ENCODE peak calls at places on chromosomes 4 and X, in six cellular contexts. C is esophagus muscularis mucosa, X is hepatocyte, B is left ventricle myocardium inferior, P is tibial artery, A is H1. H is an unnamed sample.

GRCh38 chr4:149999485-150000074 is 78.7 kb upstream of the DCLK2 start:
- DNase-seq in A (no peak), X (peak), B (no peak), C (no peak), P (no peak), H (peak)

GRCh38 chr4:41709844-41710481 is 38.6 kb downstream of the PHOX2B start:
- DNase-seq in C (no peak), P (no peak), A (no peak), B (no peak), X (peak), H (peak)

GRCh38 chr4:139684351-139684750 is 18.7 kb downstream of the MGST2 start:
- DNase-seq in X (no peak), C (no peak), B (no peak), P (no peak), A (no peak), H (no peak)

GRCh38 chr4:84479663-84480062 is 19.4 kb downstream of the NKX6-1 start:
- DNase-seq in A (no peak), C (no peak), B (no peak), P (no peak), X (no peak), H (no peak)

GRCh38 chrX:134236690-134237362 is at the start of gene CCDC160:
- DNase-seq in X (peak), B (peak), P (peak), C (no peak), A (peak), H (peak)

GRCh38 chr4:54227261-54228063 is 1.6 kb upstream of the PDGFRA start:
- DNase-seq in C (no peak), P (peak), X (peak), A (no peak), B (no peak), H (no peak)

GRCh38 chrX:20067709-20068315 is 48.9 kb downstream of the MAP7D2 start:
- DNase-seq in B (peak), P (peak), X (peak), A (no peak), C (peak), H (peak)

GRCh38 chr4:186606593-186606992 is 51.2 kb upstream of the MTNR1A start:
- DNase-seq in C (no peak), P (no peak), X (peak), A (no peak), B (no peak), H (peak)

GRCh38 chrX:11792461-11793421 is 34.7 kb downstream of the MSL3 start:
- DNase-seq in C (no peak), A (no peak), B (no peak), P (no peak), X (no peak), H (no peak)

GRCh38 chr4:152780267-152780811 is 585 bp downstream of the ARFIP1 start:
- DNase-seq in B (peak), A (no peak), C (no peak), X (peak), P (no peak), H (peak)

GRCh38 chr4:140427104-140427918 is at the start of gene CLGN:
- DNase-seq in P (peak), B (peak), A (peak), X (peak), C (no peak), H (peak)

GRCh38 chrX:55801811-55802210 is 84.3 kb downstream of the RRAGB start:
- DNase-seq in C (no peak), X (no peak), B (no peak), P (no peak), A (no peak), H (no peak)

GRCh38 chr4:25795091-25795490 is 67.7 kb downstream of the SEL1L3 start:
- DNase-seq in X (no peak), P (no peak), B (no peak), A (no peak), C (no peak), H (no peak)

GRCh38 chrX:114165537-114165936 is 418.3 kb upstream of the HTR2C start:
- DNase-seq in B (no peak), C (no peak), A (no peak), P (no peak), X (no peak), H (no peak)

GRCh38 chrX:129665916-129666644 is 11.3 kb upstream of the APLN start:
- DNase-seq in X (no peak), A (no peak), P (peak), C (no peak), B (no peak), H (peak)

GRCh38 chrX:40423299-40423698 is 157.5 kb upstream of the ATP6AP2 start:
- DNase-seq in X (no peak), C (no peak), B (no peak), A (no peak), P (no peak), H (no peak)

GRCh38 chrX:40093586-40093985 is 4.2 kb downstream of the BCOR start:
- DNase-seq in X (no peak), B (no peak), P (no peak), C (no peak), A (no peak), H (no peak)

GRCh38 chr4:18250564-18250963 is 229.0 kb upstream of the LCORL start:
- DNase-seq in B (no peak), X (no peak), A (no peak), C (no peak), P (no peak), H (no peak)

GRCh38 chr4:183765121-183765990 is 106.3 kb downstream of the TRAPPC11 start:
- DNase-seq in A (no peak), B (peak), P (no peak), C (no peak), X (peak), H (no peak)

GRCh38 chr4:55020131-55020530 is 105.3 kb downstream of the KDR start:
- DNase-seq in X (no peak), C (no peak), A (no peak), B (no peak), P (no peak), H (no peak)

GRCh38 chr4:149595500-149595899 is 220.1 kb downstream of the IQCM start:
- DNase-seq in A (no peak), P (no peak), B (no peak), C (no peak), X (no peak), H (no peak)

GRCh38 chr4:180695851-180696250 is 1547.4 kb upstream of the TENM3 start:
- DNase-seq in X (peak), A (no peak), C (no peak), P (no peak), B (no peak), H (no peak)

GRCh38 chr4:137923494-137923893 is 318.7 kb downstream of the SLC7A11 start:
- DNase-seq in C (no peak), B (no peak), X (no peak), A (no peak), P (no peak), H (no peak)

DNA sequence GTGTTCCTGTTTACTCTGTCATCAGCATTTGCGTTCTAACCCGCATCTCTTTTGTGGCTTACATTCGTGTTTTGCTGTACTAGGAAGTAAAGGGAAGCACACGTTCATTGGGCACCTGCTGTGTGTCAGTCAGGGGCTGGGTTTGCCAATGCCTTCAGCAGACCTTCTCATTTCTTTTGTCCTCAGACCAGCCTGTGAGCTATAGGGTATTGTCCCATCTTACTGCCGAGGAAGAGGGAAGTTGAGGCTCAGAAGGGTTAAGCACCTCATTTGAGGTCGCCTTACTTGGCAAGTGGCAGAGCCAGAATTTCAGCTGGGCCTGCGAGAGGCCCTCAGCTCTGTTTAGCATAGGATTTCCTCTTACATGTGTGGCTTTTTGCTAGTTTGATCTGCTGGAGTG is 8.7 kb downstream of the TBC1D14 start:
- DNase-seq in P (no peak), A (no peak), C (no peak), B (no peak), X (no peak), H (no peak)
- H3K27ac ChIP-seq in P (no peak), A (no peak), C (peak), B (peak), X (peak), H (no peak)

DNA sequence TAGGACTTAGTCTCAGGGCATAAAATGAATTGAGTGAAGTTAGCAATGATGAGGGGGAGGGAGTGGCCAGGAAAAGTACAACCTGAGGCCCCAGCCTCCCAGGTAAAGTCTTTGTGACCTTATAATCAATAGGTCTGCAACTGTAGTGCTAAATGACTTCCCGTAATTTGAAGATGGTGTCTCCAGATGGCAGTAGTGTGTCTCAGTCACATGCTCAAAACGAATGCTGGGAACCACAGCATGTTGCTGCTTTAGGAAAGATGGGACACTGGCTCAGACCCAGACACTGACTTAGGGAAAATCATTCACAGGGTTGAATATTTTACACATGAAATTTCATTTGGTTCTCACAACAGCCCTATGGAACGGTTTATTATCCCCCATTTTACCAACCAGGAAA is 10.3 kb downstream of the SRPX2 start:
- DNase-seq in P (no peak), X (peak), C (no peak), A (no peak), B (no peak), H (no peak)
- TF ChIP-seq CTCF in P (no peak), X (peak), C (no peak), A (peak), B (no peak), H (no peak)

GRCh38 chr4:83138979-83139378 is 24.4 kb upstream of the PLAC8 start:
- DNase-seq in X (no peak), B (no peak), P (no peak), C (no peak), A (no peak), H (no peak)
- H3K27ac ChIP-seq in X (peak), B (no peak), P (no peak), C (no peak), A (no peak), H (no peak)

DNA sequence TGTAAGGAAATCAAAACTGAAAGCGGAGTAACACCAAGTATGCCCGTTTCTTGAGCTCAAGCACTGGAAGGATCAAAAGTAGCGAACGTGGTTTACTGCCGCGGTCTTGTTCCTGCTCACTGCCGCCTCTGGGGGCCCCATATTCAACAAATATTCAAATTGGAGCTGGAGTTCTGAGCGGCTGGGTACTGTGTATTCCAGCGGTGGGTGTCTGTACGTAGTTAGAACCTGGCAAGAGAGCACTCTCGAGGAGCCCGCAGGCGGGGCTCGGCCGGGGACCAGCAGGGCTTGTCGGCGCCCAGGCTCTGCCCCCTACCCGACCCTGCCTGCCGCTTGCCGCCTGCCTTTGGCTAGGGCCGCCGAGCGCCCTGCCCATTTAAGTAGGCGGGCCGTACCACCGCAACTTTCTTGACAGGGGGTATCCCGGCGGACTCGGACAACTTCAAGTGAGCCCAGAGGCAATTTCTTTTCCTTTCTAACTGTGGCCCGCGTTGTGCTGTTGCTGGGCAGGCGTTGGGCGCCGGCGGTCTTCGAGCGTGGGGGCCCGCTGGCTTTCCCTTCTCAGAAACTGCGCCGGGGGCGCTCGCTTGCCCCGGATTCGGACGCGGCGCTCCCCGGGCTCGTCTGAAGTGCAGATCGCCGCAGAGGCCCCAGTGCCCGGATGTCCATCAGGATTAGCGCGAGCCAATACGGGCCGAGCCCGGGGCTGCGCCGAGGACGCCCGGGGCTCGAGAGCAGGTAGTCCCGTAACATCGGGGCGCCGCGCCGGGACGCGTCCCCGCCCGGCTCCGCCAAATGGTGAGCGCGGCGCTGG is 71.9 kb downstream of the AFF1 start:
- DNase-seq in A (peak), B (peak), C (peak), X (peak), P (peak), H (peak)
- TF ChIP-seq CTCF in A (no peak), B (peak), C (peak), X (peak), P (peak), H (peak)

GRCh38 chr4:1686440-1687036 is 2.4 kb upstream of the FAM53A start:
- DNase-seq in B (no peak), P (no peak), C (no peak), A (no peak), X (no peak), H (no peak)
- H3K27ac ChIP-seq in B (no peak), P (no peak), C (no peak), A (no peak), X (no peak), H (peak)

GRCh38 chr4:163353054-163353453 is 9.4 kb downstream of the NPY5R start:
- DNase-seq in A (no peak), C (no peak), B (no peak), P (no peak), X (no peak), H (no peak)

GRCh38 chr4:163350672-163351071 is 7.0 kb downstream of the NPY5R start:
- DNase-seq in X (peak), A (no peak), P (no peak), B (no peak), C (no peak), H (no peak)

GRCh38 chr4:163356104-163356503 is 12.4 kb downstream of the NPY5R start:
- DNase-seq in C (no peak), P (no peak), B (no peak), X (no peak), A (no peak), H (no peak)
- TF ChIP-seq CTCF in C (no peak), P (no peak), B (no peak), X (no peak), A (peak), H (no peak)

GRCh38 chr4:39648213-39648612 is 9.5 kb upstream of the SMIM14 start:
- DNase-seq in B (no peak), A (no peak), P (no peak), C (no peak), X (no peak), H (no peak)

GRCh38 chr4:39642885-39643550 is 4.4 kb upstream of the SMIM14 start:
- DNase-seq in C (no peak), X (no peak), A (no peak), P (no peak), B (no peak), H (no peak)

GRCh38 chr4:39649639-39650265 is 11.1 kb upstream of the SMIM14 start:
- DNase-seq in A (no peak), C (no peak), B (no peak), X (no peak), P (no peak), H (no peak)

DNA sequence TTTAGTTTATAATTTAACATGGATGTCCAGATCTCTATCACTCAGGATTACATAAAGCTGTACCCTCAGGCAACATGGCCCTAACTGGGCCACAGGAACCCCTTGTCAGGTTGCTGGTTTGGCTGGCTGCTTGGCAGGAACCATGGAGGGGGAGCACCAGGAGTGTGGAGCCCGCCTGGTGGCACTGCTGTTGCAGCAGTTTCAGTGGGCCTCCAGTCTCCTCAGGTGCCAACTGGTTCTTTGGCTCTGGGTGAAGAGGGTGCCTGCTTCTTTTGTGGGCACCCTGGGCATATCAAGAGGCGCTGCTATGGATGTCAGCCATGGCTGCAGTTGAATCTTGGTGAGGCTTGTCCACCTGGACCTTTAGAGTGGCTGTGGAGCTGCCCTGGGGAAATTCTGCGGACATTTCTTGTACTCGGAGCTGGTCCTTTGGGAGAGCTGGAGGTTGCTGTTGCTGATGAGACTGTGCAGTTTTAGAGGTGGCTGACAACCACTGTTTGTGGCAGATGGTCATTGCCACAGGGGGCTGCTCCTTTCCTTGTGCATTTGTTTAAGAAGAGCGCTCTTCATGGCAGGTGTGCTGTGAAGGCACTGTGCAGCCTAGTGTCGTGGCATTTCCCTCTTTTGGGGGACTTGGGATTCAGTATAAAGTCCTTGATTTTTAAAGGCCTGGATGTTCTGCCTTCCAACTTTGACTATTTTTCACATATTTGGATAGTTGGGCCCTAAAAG is 10.3 kb upstream of the SMIM14 start:
- DNase-seq in X (no peak), A (no peak), P (no peak), C (no peak), B (no peak), H (no peak)
- H3K27ac ChIP-seq in X (no peak), A (no peak), P (no peak), C (no peak), B (no peak), H (no peak)